ENCODE peak calls at places on chromosomes 12 and 14, in four cellular contexts. One of them, this sample, is unnamed.

GRCh38 chr12:108616941-108617858 is 16.5 kb downstream of the SELPLG start:
- DNase-seq in H1: no peak
- DNase-seq in K562: no peak
- DNase-seq in HepG2: no peak
- DNase-seq in this sample: no peak

GRCh38 chr12:44874981-44875416 is 1.1 kb downstream of the NELL2 start:
- DNase-seq in H1: no peak
- DNase-seq in K562: no peak
- DNase-seq in HepG2: no peak
- DNase-seq in this sample: no peak

GRCh38 chr12:56988207-56988739 is 18.1 kb downstream of the ZBTB39 start:
- DNase-seq in H1: no peak
- DNase-seq in K562: peak; percentile 92
- DNase-seq in HepG2: no peak
- DNase-seq in this sample: no peak

GRCh38 chr12:50567926-50568325 is 63.1 kb downstream of the DIP2B start:
- DNase-seq in H1: no peak
- DNase-seq in K562: no peak
- DNase-seq in HepG2: peak; percentile 40
- DNase-seq in this sample: no peak

GRCh38 chr12:63753743-63754142 is 26.0 kb upstream of the RXYLT1 start:
- DNase-seq in H1: no peak
- DNase-seq in K562: no peak
- DNase-seq in HepG2: no peak
- DNase-seq in this sample: peak; percentile 12

GRCh38 chr14:85607571-85608219 is 77.8 kb downstream of the FLRT2 start:
- DNase-seq in H1: no peak
- DNase-seq in K562: no peak
- DNase-seq in HepG2: no peak
- DNase-seq in this sample: peak; percentile 3

GRCh38 chr12:20508962-20509361 is 140.6 kb downstream of the PDE3A start:
- DNase-seq in H1: no peak
- DNase-seq in K562: no peak
- DNase-seq in HepG2: no peak
- DNase-seq in this sample: no peak

GRCh38 chr14:28245216-28245615 is 521.4 kb upstream of the FOXG1 start:
- DNase-seq in H1: no peak
- DNase-seq in K562: no peak
- DNase-seq in HepG2: no peak
- DNase-seq in this sample: no peak

GRCh38 chr14:77111021-77111420 is 13.0 kb downstream of the CIPC start:
- DNase-seq in H1: peak; percentile 59
- DNase-seq in K562: no peak
- DNase-seq in HepG2: no peak
- DNase-seq in this sample: no peak

GRCh38 chr14:58668848-58669480 is 31.2 kb downstream of the DACT1 start:
- DNase-seq in H1: no peak
- DNase-seq in K562: no peak
- DNase-seq in HepG2: no peak
- DNase-seq in this sample: no peak

GRCh38 chr14:95255487-95255886 is 64.2 kb downstream of the CLMN start:
- DNase-seq in H1: peak; percentile 73
- DNase-seq in K562: peak; percentile 40
- DNase-seq in HepG2: no peak
- DNase-seq in this sample: peak; percentile 81
- TF ChIP-seq CEBPB in H1: peak; percentile 67
- TF ChIP-seq CEBPB in K562: peak; percentile 16
- TF ChIP-seq CEBPB in HepG2: no peak
- TF ChIP-seq CEBPB in this sample: no peak

GRCh38 chr14:70563417-70563816 is 28.6 kb upstream of the ADAM20 start:
- DNase-seq in H1: no peak
- DNase-seq in K562: no peak
- DNase-seq in HepG2: no peak
- DNase-seq in this sample: no peak

GRCh38 chr14:70573050-70573449 is 27.4 kb downstream of the MED6 start:
- DNase-seq in H1: no peak
- DNase-seq in K562: no peak
- DNase-seq in HepG2: no peak
- DNase-seq in this sample: no peak

GRCh38 chr14:70571139-70571538 is 29.3 kb downstream of the MED6 start:
- DNase-seq in H1: no peak
- DNase-seq in K562: no peak
- DNase-seq in HepG2: no peak
- DNase-seq in this sample: no peak

GRCh38 chr14:70563869-70564268 is 29.1 kb upstream of the ADAM20 start:
- DNase-seq in H1: no peak
- DNase-seq in K562: no peak
- DNase-seq in HepG2: no peak
- DNase-seq in this sample: no peak

DNA sequence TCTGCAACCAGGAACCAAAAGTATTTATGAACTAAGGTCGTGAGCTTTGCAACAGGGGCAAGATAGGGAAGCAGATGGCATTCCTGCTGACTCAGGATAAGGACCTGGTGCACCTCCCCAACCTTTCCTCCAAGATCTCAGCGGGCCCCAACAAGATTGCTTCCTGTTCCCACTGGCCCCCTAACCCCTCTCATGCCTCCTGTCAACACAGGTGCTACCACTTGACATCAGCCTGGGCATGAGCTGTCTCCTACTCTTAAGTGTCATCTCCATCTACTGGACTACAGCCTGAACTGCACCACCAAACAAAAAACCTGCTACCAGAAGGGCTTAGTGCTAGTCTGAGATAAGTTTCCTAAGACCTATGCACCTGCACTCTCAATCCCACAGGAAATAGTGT is 32.7 kb downstream of the MED6 start:
- DNase-seq in H1: peak; percentile 7
- DNase-seq in K562: peak; percentile 4
- DNase-seq in HepG2: peak; percentile 64
- DNase-seq in this sample: peak; percentile 46
- TF ChIP-seq PHF8 in H1: no peak
- TF ChIP-seq PHF8 in K562: no peak
- TF ChIP-seq PHF8 in HepG2: no peak
- TF ChIP-seq PHF8 in this sample: no peak

DNA sequence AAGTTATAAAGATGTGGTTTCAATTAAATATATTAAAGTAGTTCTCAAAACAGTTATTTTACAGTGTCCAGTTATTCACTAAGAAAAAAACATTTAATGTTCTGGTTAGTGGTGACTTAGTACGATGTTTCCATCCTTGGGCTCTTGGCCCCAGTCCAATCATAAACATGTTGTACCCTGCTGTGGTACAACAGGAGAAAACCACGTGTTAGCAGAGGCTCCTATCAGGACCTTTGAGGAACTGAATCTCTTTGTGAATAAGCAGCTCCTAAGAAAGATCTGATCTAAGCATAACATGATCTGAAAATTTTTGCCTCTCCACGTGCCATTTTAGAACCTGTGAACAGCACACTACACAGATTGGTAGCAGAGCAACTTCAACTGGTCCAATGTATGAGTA is 234.0 kb downstream of the SYT1 start:
- DNase-seq in H1: no peak
- DNase-seq in K562: no peak
- DNase-seq in HepG2: no peak
- DNase-seq in this sample: no peak
- TF ChIP-seq CEBPB in H1: no peak
- TF ChIP-seq CEBPB in K562: no peak
- TF ChIP-seq CEBPB in HepG2: no peak
- TF ChIP-seq CEBPB in this sample: no peak

GRCh38 chr14:30431552-30431951 is 127.4 kb upstream of the G2E3 start:
- DNase-seq in H1: no peak
- DNase-seq in K562: no peak
- DNase-seq in HepG2: no peak
- DNase-seq in this sample: no peak
- TF ChIP-seq PHF8 in H1: no peak
- TF ChIP-seq PHF8 in K562: no peak
- TF ChIP-seq PHF8 in HepG2: no peak
- TF ChIP-seq PHF8 in this sample: no peak

This sample was measured in A549.